ENCODE peak calls at places on chromosomes 5 and 9, in six cellular contexts. One of them, this sample, is unnamed.

GRCh38 chr9:129511320-129511900 is 109.5 kb downstream of the C9orf50 start:
- DNase-seq in HepG2: no peak
- DNase-seq in K562: no peak
- DNase-seq in GM12891: no peak
- DNase-seq in GM12878: no peak
- DNase-seq in H1: no peak
- DNase-seq in this sample: no peak

GRCh38 chr5:73997936-73998335 is 371.9 kb downstream of the ARHGEF28 start:
- DNase-seq in HepG2: no peak
- DNase-seq in K562: no peak
- DNase-seq in GM12891: no peak
- DNase-seq in GM12878: no peak
- DNase-seq in H1: no peak
- DNase-seq in this sample: no peak

GRCh38 chr5:179836225-179837019 is 15.7 kb downstream of the SQSTM1 start:
- DNase-seq in HepG2: no peak
- DNase-seq in K562: peak; percentile 26
- DNase-seq in GM12891: no peak
- DNase-seq in GM12878: no peak
- DNase-seq in H1: no peak
- DNase-seq in this sample: no peak

GRCh38 chr5:154358410-154359221 is 87.2 kb upstream of the SAP30L start:
- DNase-seq in HepG2: no peak
- DNase-seq in K562: no peak
- DNase-seq in GM12891: no peak
- DNase-seq in GM12878: no peak
- DNase-seq in H1: no peak
- DNase-seq in this sample: no peak

GRCh38 chr9:117548556-117548955 is 133.7 kb upstream of the ASTN2 start:
- DNase-seq in HepG2: no peak
- DNase-seq in K562: no peak
- DNase-seq in GM12891: no peak
- DNase-seq in GM12878: no peak
- DNase-seq in H1: no peak
- DNase-seq in this sample: no peak

GRCh38 chr9:110142868-110143866 is 64.8 kb downstream of the C9orf152 start:
- DNase-seq in HepG2: no peak
- DNase-seq in K562: peak; percentile 22
- DNase-seq in GM12891: no peak
- DNase-seq in GM12878: no peak
- DNase-seq in H1: no peak
- DNase-seq in this sample: peak; percentile 22

GRCh38 chr9:2043243-2043642 is 28.1 kb downstream of the SMARCA2 start:
- DNase-seq in HepG2: no peak
- DNase-seq in K562: no peak
- DNase-seq in GM12891: no peak
- DNase-seq in GM12878: no peak
- DNase-seq in H1: no peak
- DNase-seq in this sample: no peak

GRCh38 chr9:137406876-137407589 is 15.9 kb downstream of the EXD3 start:
- DNase-seq in HepG2: peak; percentile 42
- DNase-seq in K562: no peak
- DNase-seq in GM12891: peak; percentile 91
- DNase-seq in GM12878: no peak
- DNase-seq in H1: peak; percentile 27
- DNase-seq in this sample: peak; percentile 80

GRCh38 chr9:1100945-1101344 is 50.8 kb downstream of the DMRT2 start:
- DNase-seq in HepG2: peak; percentile 26
- DNase-seq in K562: no peak
- DNase-seq in GM12891: no peak
- DNase-seq in GM12878: no peak
- DNase-seq in H1: peak; percentile 25
- DNase-seq in this sample: no peak

GRCh38 chr9:94078086-94078485 is 6.2 kb upstream of the PTPDC1 start:
- DNase-seq in HepG2: no peak
- DNase-seq in K562: no peak
- DNase-seq in GM12891: no peak
- DNase-seq in GM12878: no peak
- DNase-seq in H1: no peak
- DNase-seq in this sample: no peak

GRCh38 chr5:40682431-40683017 is 2.8 kb downstream of the PTGER4 start:
- DNase-seq in HepG2: no peak
- DNase-seq in K562: no peak
- DNase-seq in GM12891: no peak
- DNase-seq in GM12878: no peak
- DNase-seq in H1: no peak
- DNase-seq in this sample: no peak

GRCh38 chr9:28866951-28867350 is 1293.7 kb upstream of the C9orf72 start:
- DNase-seq in HepG2: no peak
- DNase-seq in K562: no peak
- DNase-seq in GM12891: no peak
- DNase-seq in GM12878: no peak
- DNase-seq in H1: no peak
- DNase-seq in this sample: no peak

GRCh38 chr5:176441921-176442323 is 6.3 kb upstream of the FAF2 start:
- DNase-seq in HepG2: peak; percentile 40
- DNase-seq in K562: no peak
- DNase-seq in GM12891: no peak
- DNase-seq in GM12878: no peak
- DNase-seq in H1: no peak
- DNase-seq in this sample: no peak

GRCh38 chr9:71608021-71608420 is 160.3 kb downstream of the CEMIP2 start:
- DNase-seq in HepG2: no peak
- DNase-seq in K562: no peak
- DNase-seq in GM12891: no peak
- DNase-seq in GM12878: no peak
- DNase-seq in H1: no peak
- DNase-seq in this sample: no peak

GRCh38 chr9:71608825-71609452 is 159.4 kb downstream of the CEMIP2 start:
- DNase-seq in HepG2: peak; percentile 50
- DNase-seq in K562: no peak
- DNase-seq in GM12891: no peak
- DNase-seq in GM12878: no peak
- DNase-seq in H1: no peak
- DNase-seq in this sample: no peak

GRCh38 chr9:71609453-71609840 is 158.9 kb downstream of the CEMIP2 start:
- DNase-seq in HepG2: no peak
- DNase-seq in K562: no peak
- DNase-seq in GM12891: no peak
- DNase-seq in GM12878: no peak
- DNase-seq in H1: no peak
- DNase-seq in this sample: no peak

GRCh38 chr9:71604197-71605063 is 163.9 kb downstream of the CEMIP2 start:
- DNase-seq in HepG2: peak; percentile 64
- DNase-seq in K562: peak; percentile 57
- DNase-seq in GM12891: peak; percentile 9
- DNase-seq in GM12878: no peak
- DNase-seq in H1: peak; percentile 31
- DNase-seq in this sample: no peak

GRCh38 chr9:71607571-71607970 is 160.7 kb downstream of the CEMIP2 start:
- DNase-seq in HepG2: no peak
- DNase-seq in K562: no peak
- DNase-seq in GM12891: no peak
- DNase-seq in GM12878: no peak
- DNase-seq in H1: no peak
- DNase-seq in this sample: no peak
- TF ChIP-seq POLR2AphosphoS5 in HepG2: no peak
- TF ChIP-seq POLR2AphosphoS5 in K562: no peak
- TF ChIP-seq POLR2AphosphoS5 in GM12891: no peak
- TF ChIP-seq POLR2AphosphoS5 in GM12878: no peak
- TF ChIP-seq POLR2AphosphoS5 in H1: no peak
- TF ChIP-seq POLR2AphosphoS5 in this sample: no peak

GRCh38 chr5:132785864-132786263 is 8.8 kb upstream of the SEPTIN8 start:
- DNase-seq in HepG2: no peak
- DNase-seq in K562: no peak
- DNase-seq in GM12891: no peak
- DNase-seq in GM12878: no peak
- DNase-seq in H1: no peak
- DNase-seq in this sample: no peak
- TF ChIP-seq TAF1 in HepG2: no peak
- TF ChIP-seq TAF1 in K562: no peak
- TF ChIP-seq TAF1 in GM12891: no peak
- TF ChIP-seq TAF1 in GM12878: no peak
- TF ChIP-seq TAF1 in H1: no peak
- TF ChIP-seq TAF1 in this sample: no peak

GRCh38 chr9:113622600-113623400 is 159.3 kb downstream of the RGS3 start:
- DNase-seq in HepG2: peak; percentile 74
- DNase-seq in K562: no peak
- DNase-seq in GM12891: peak; percentile 55
- DNase-seq in GM12878: peak; percentile 44
- DNase-seq in H1: peak; percentile 77
- DNase-seq in this sample: peak; percentile 46
- TF ChIP-seq POLR2A in HepG2: no peak
- TF ChIP-seq POLR2A in K562: no peak
- TF ChIP-seq POLR2A in GM12891: no peak
- TF ChIP-seq POLR2A in GM12878: peak; percentile 23
- TF ChIP-seq POLR2A in H1: peak; percentile 51
- TF ChIP-seq POLR2A in this sample: no peak

GRCh38 chr9:88777498-88778312 is 213.6 kb upstream of the S1PR3 start:
- DNase-seq in HepG2: no peak
- DNase-seq in K562: no peak
- DNase-seq in GM12891: no peak
- DNase-seq in GM12878: no peak
- DNase-seq in H1: no peak
- DNase-seq in this sample: no peak
- TF ChIP-seq POLR2AphosphoS5 in HepG2: no peak
- TF ChIP-seq POLR2AphosphoS5 in K562: no peak
- TF ChIP-seq POLR2AphosphoS5 in GM12891: no peak
- TF ChIP-seq POLR2AphosphoS5 in GM12878: no peak
- TF ChIP-seq POLR2AphosphoS5 in H1: no peak
- TF ChIP-seq POLR2AphosphoS5 in this sample: no peak

GRCh38 chr5:92952243-92952642 is 628.8 kb downstream of the NR2F1-AS1 start:
- DNase-seq in HepG2: no peak
- DNase-seq in K562: no peak
- DNase-seq in GM12891: no peak
- DNase-seq in GM12878: no peak
- DNase-seq in H1: no peak
- DNase-seq in this sample: no peak
- TF ChIP-seq TAF1 in HepG2: no peak
- TF ChIP-seq TAF1 in K562: no peak
- TF ChIP-seq TAF1 in GM12891: no peak
- TF ChIP-seq TAF1 in GM12878: no peak
- TF ChIP-seq TAF1 in H1: no peak
- TF ChIP-seq TAF1 in this sample: no peak

This sample was measured in GM12892.